ENCODE peak calls at places on chromosomes 6 and 20, in four cellular contexts. One of them, this sample, is unnamed.

GRCh38 chr20:47007826-47008655 is 113.4 kb downstream of the EYA2 start:
- DNase-seq in mucosa of descending colon: no peak
- DNase-seq in HCT116: no peak
- DNase-seq in GM12865: no peak
- DNase-seq in this sample: no peak

GRCh38 chr20:37354210-37355195 is 8.6 kb downstream of the SRC start:
- DNase-seq in mucosa of descending colon: peak
- DNase-seq in HCT116: no peak
- DNase-seq in GM12865: no peak
- DNase-seq in this sample: no peak

GRCh38 chr6:20569000-20569610 is 34.8 kb downstream of the CDKAL1 start:
- DNase-seq in mucosa of descending colon: no peak
- DNase-seq in HCT116: no peak
- DNase-seq in GM12865: no peak
- DNase-seq in this sample: no peak

GRCh38 chr6:28134015-28134414 is 7.7 kb upstream of the ZKSCAN8 start:
- DNase-seq in mucosa of descending colon: no peak
- DNase-seq in HCT116: peak
- DNase-seq in GM12865: peak
- DNase-seq in this sample: peak

GRCh38 chr20:31849306-31849930 is 4.0 kb upstream of the FOXS1 start:
- DNase-seq in mucosa of descending colon: peak
- DNase-seq in HCT116: no peak
- DNase-seq in GM12865: no peak
- DNase-seq in this sample: peak

GRCh38 chr6:35128496-35128895 is 12.6 kb downstream of the TCP11 start:
- DNase-seq in mucosa of descending colon: no peak
- DNase-seq in HCT116: no peak
- DNase-seq in GM12865: no peak
- DNase-seq in this sample: no peak

GRCh38 chr6:45494734-45495133 is 117.0 kb upstream of the SUPT3H start:
- DNase-seq in mucosa of descending colon: no peak
- DNase-seq in HCT116: no peak
- DNase-seq in GM12865: no peak
- DNase-seq in this sample: no peak

GRCh38 chr6:130696806-130697205 is 130.4 kb upstream of the SMLR1 start:
- DNase-seq in mucosa of descending colon: no peak
- DNase-seq in HCT116: no peak
- DNase-seq in GM12865: no peak
- DNase-seq in this sample: no peak

GRCh38 chr6:45483021-45483420 is 105.3 kb upstream of the SUPT3H start:
- DNase-seq in mucosa of descending colon: no peak
- DNase-seq in HCT116: no peak
- DNase-seq in GM12865: no peak
- DNase-seq in this sample: no peak

GRCh38 chr6:6176132-6176531 is 144.3 kb downstream of the F13A1 start:
- DNase-seq in mucosa of descending colon: no peak
- DNase-seq in HCT116: no peak
- DNase-seq in GM12865: no peak
- DNase-seq in this sample: no peak

GRCh38 chr6:118387921-118388701 is 160.0 kb upstream of the PLN start:
- DNase-seq in mucosa of descending colon: no peak
- DNase-seq in HCT116: peak
- DNase-seq in GM12865: no peak
- DNase-seq in this sample: peak

GRCh38 chr6:50819906-50820589 is 1.4 kb downstream of the TFAP2B start:
- DNase-seq in mucosa of descending colon: no peak
- DNase-seq in HCT116: no peak
- DNase-seq in GM12865: no peak
- DNase-seq in this sample: no peak

GRCh38 chr6:89400912-89401399 is 11.1 kb downstream of the RRAGD start:
- DNase-seq in mucosa of descending colon: no peak
- DNase-seq in HCT116: no peak
- DNase-seq in GM12865: no peak
- DNase-seq in this sample: no peak

GRCh38 chr20:45269056-45269455 is 14.7 kb upstream of the SLPI start:
- DNase-seq in mucosa of descending colon: no peak
- DNase-seq in HCT116: no peak
- DNase-seq in GM12865: no peak
- DNase-seq in this sample: no peak

GRCh38 chr6:108448481-108448880 is 112.2 kb upstream of the FOXO3 start:
- DNase-seq in mucosa of descending colon: no peak
- DNase-seq in HCT116: no peak
- DNase-seq in GM12865: no peak
- DNase-seq in this sample: no peak

GRCh38 chr6:87561012-87561411 is 28.8 kb downstream of the RARS2 start:
- DNase-seq in mucosa of descending colon: no peak
- DNase-seq in HCT116: no peak
- DNase-seq in GM12865: no peak
- DNase-seq in this sample: no peak

GRCh38 chr20:1357921-1358671 is 29.2 kb upstream of the SDCBP2 start:
- DNase-seq in mucosa of descending colon: no peak
- DNase-seq in HCT116: no peak
- DNase-seq in GM12865: no peak
- DNase-seq in this sample: no peak

GRCh38 chr6:85494551-85495337 is 44.9 kb downstream of the NT5E start:
- DNase-seq in mucosa of descending colon: no peak
- DNase-seq in HCT116: no peak
- DNase-seq in GM12865: no peak
- DNase-seq in this sample: no peak

GRCh38 chr6:145948328-145948727 is 15.8 kb downstream of the SHPRH start:
- DNase-seq in mucosa of descending colon: no peak
- DNase-seq in HCT116: no peak
- DNase-seq in GM12865: no peak
- DNase-seq in this sample: no peak

GRCh38 chr20:4297141-4297826 is 281.9 kb upstream of the RNF24 start:
- DNase-seq in mucosa of descending colon: no peak
- DNase-seq in HCT116: no peak
- DNase-seq in GM12865: no peak
- DNase-seq in this sample: no peak

GRCh38 chr20:20083796-20084195 is 31.5 kb downstream of the CFAP61 start:
- DNase-seq in mucosa of descending colon: no peak
- DNase-seq in HCT116: peak
- DNase-seq in GM12865: peak
- DNase-seq in this sample: no peak

GRCh38 chr20:39853664-39854063 is 835.4 kb downstream of the MAFB start:
- DNase-seq in mucosa of descending colon: no peak
- DNase-seq in HCT116: no peak
- DNase-seq in GM12865: no peak
- DNase-seq in this sample: no peak

GRCh38 chr6:72950114-72950860 is 275.0 kb downstream of the KHDC1L start:
- DNase-seq in mucosa of descending colon: no peak
- DNase-seq in HCT116: peak
- DNase-seq in GM12865: no peak
- DNase-seq in this sample: peak

GRCh38 chr20:45359406-45360148 is 3.4 kb upstream of the SYS1 start:
- DNase-seq in mucosa of descending colon: no peak
- DNase-seq in HCT116: no peak
- DNase-seq in GM12865: peak
- DNase-seq in this sample: peak

GRCh38 chr6:558959-559358 is 97.9 kb downstream of the HUS1B start:
- DNase-seq in mucosa of descending colon: no peak
- DNase-seq in HCT116: no peak
- DNase-seq in GM12865: no peak
- DNase-seq in this sample: no peak

GRCh38 chr6:11429577-11429976 is 108.0 kb upstream of the TMEM170B start:
- DNase-seq in mucosa of descending colon: no peak
- DNase-seq in HCT116: no peak
- DNase-seq in GM12865: peak
- DNase-seq in this sample: no peak

GRCh38 chr6:112307707-112308106 is 39.4 kb upstream of the RFPL4B start:
- DNase-seq in mucosa of descending colon: no peak
- DNase-seq in HCT116: no peak
- DNase-seq in GM12865: peak
- DNase-seq in this sample: no peak

GRCh38 chr6:125707615-125708243 is 41.7 kb upstream of the HEY2 start:
- DNase-seq in mucosa of descending colon: no peak
- DNase-seq in HCT116: no peak
- DNase-seq in GM12865: no peak
- DNase-seq in this sample: no peak

GRCh38 chr6:113645576-113645970 is 211.6 kb upstream of the MARCKS start:
- DNase-seq in mucosa of descending colon: peak
- DNase-seq in HCT116: no peak
- DNase-seq in GM12865: peak
- DNase-seq in this sample: no peak

GRCh38 chr6:169344651-169345050 is 91.0 kb upstream of the THBS2 start:
- DNase-seq in mucosa of descending colon: no peak
- DNase-seq in HCT116: no peak
- DNase-seq in GM12865: no peak
- DNase-seq in this sample: no peak

GRCh38 chr6:45728674-45729073 is 287.0 kb downstream of the CLIC5 start:
- DNase-seq in mucosa of descending colon: no peak
- DNase-seq in HCT116: no peak
- DNase-seq in GM12865: no peak
- DNase-seq in this sample: no peak

GRCh38 chr6:169454204-169454871 is 200.7 kb upstream of the THBS2 start:
- DNase-seq in mucosa of descending colon: no peak
- DNase-seq in HCT116: no peak
- DNase-seq in GM12865: no peak
- DNase-seq in this sample: peak

DNA sequence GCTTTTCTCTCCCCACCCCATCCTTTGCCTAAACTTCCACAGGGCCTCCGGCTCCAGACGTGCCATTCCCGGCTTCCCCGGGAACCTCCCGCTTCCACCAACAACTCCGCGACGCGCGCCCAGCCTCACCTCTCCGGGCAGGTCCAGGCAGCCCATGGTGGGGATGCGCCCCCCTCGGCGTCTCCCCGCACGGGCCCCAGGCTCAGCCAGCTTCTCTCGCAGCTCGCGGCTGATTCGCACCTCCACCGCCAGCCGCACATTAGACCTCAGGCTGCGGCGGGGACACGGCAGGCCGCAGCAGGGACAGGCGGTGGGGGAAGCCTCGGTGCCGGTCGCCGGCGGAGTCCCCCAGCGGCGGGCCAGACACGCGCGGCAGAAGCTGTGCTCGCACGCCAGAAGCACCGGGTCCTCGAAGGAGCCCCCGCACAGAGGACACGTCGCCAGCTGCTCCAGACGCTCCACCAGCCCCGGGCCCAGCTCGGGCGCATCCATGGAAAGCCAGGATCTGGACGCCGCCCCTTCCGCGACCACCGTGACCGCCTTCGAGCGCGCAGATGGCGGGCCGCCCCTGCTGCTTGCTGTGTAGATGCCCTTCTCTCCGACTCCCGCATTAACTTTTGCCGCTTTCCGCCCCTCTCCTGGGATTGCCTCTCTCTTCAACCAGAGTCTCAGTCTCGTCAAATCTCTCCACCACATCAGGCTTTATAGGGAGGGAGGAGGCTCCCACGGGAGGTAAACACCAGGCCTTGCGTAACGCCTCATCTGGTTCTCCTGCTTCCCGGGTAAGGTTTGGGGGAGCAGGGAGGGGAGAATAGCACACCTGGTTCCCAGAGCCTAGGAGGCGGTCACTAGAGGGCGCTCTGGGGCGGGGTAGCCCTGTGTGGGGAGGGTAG is at the start of gene RNF39:
- DNase-seq in mucosa of descending colon: peak
- DNase-seq in HCT116: no peak
- DNase-seq in GM12865: no peak
- DNase-seq in this sample: peak
- TF ChIP-seq CTCF in mucosa of descending colon: no peak
- TF ChIP-seq CTCF in HCT116: no peak
- TF ChIP-seq CTCF in GM12865: peak
- TF ChIP-seq CTCF in this sample: peak

GRCh38 chr6:33407132-33407718 is 3.6 kb upstream of the PHF1 start:
- DNase-seq in mucosa of descending colon: no peak
- DNase-seq in HCT116: no peak
- DNase-seq in GM12865: no peak
- DNase-seq in this sample: no peak
- TF ChIP-seq CTCF in mucosa of descending colon: no peak
- TF ChIP-seq CTCF in HCT116: peak
- TF ChIP-seq CTCF in GM12865: no peak
- TF ChIP-seq CTCF in this sample: no peak

GRCh38 chr20:43985608-43986316 is 71.1 kb downstream of the TOX2 start:
- DNase-seq in mucosa of descending colon: peak
- DNase-seq in HCT116: no peak
- DNase-seq in GM12865: no peak
- DNase-seq in this sample: no peak
- TF ChIP-seq CTCF in mucosa of descending colon: no peak
- TF ChIP-seq CTCF in HCT116: no peak
- TF ChIP-seq CTCF in GM12865: no peak
- TF ChIP-seq CTCF in this sample: no peak

GRCh38 chr20:59955131-59955796 is 3.0 kb upstream of the CDH26 start:
- DNase-seq in mucosa of descending colon: no peak
- DNase-seq in HCT116: peak
- DNase-seq in GM12865: peak
- DNase-seq in this sample: peak
- TF ChIP-seq CTCF in mucosa of descending colon: no peak
- TF ChIP-seq CTCF in HCT116: peak
- TF ChIP-seq CTCF in GM12865: peak
- TF ChIP-seq CTCF in this sample: peak

DNA sequence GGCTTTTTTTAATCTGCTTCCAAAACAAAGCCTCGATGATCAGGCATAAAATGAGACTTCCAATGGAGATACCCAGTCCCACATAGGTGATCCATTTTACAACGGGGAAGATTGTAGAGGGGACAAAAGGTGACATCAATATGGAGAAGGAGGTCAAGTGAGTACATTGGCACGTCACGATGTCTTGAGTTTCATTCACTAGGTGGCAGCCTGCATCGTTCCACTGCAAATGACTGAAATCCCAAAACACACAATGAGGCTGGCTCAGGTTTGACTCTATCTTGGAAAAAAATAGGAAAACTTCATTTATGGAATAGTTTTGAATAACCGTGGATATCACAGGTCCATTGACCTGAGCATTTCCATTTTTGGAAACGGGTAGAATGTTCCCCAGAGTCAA is 32.5 kb downstream of the ADGRF1 start:
- DNase-seq in mucosa of descending colon: no peak
- DNase-seq in HCT116: no peak
- DNase-seq in GM12865: no peak
- DNase-seq in this sample: no peak
- TF ChIP-seq CTCF in mucosa of descending colon: no peak
- TF ChIP-seq CTCF in HCT116: no peak
- TF ChIP-seq CTCF in GM12865: no peak
- TF ChIP-seq CTCF in this sample: no peak

DNA sequence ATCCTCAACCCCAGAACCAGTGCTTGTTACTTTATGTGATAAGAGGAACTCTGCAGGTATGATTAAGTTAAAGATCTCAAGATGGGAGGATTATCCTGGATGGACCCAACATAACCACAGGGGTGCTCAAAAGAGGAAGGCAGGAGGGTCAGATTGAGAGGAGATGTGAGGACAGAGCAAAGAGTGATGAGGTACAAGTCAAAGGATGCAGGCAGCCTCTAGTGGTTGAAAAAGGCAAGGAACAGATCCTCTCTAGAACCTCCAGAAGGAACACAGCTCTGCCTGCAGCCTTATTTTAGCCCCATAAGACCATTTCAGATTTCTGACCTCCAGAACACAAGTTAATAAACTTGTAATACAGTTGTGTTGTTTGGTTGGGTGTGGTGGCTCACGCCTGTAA is 41.2 kb downstream of the PDSS2 start:
- DNase-seq in mucosa of descending colon: no peak
- DNase-seq in HCT116: no peak
- DNase-seq in GM12865: peak
- DNase-seq in this sample: peak
- TF ChIP-seq CTCF in mucosa of descending colon: peak
- TF ChIP-seq CTCF in HCT116: peak
- TF ChIP-seq CTCF in GM12865: peak
- TF ChIP-seq CTCF in this sample: peak